ENCODE peak calls at places on chromosome 13, in six cellular contexts. One of them, this sample, is unnamed. For H3K9me3, the result is how much of the 10 kb centered on the place peaks cover.

GRCh38 chr13:85772379-85772778 is 26.8 kb downstream of the SLITRK6 start:
- DNase-seq in Peyer's patch: no peak
- DNase-seq in colonic mucosa: no peak
- DNase-seq in BE2C: no peak
- DNase-seq in uterus: no peak
- DNase-seq in fibroblast of lung: peak
- DNase-seq in this sample: no peak

GRCh38 chr13:43284162-43284561 is 260.8 kb downstream of the DNAJC15 start:
- DNase-seq in Peyer's patch: no peak
- DNase-seq in colonic mucosa: no peak
- DNase-seq in BE2C: no peak
- DNase-seq in uterus: no peak
- DNase-seq in fibroblast of lung: peak
- DNase-seq in this sample: no peak

GRCh38 chr13:98909016-98909415 is 68.8 kb downstream of the DOCK9 start:
- DNase-seq in Peyer's patch: no peak
- DNase-seq in colonic mucosa: no peak
- DNase-seq in BE2C: no peak
- DNase-seq in uterus: no peak
- DNase-seq in fibroblast of lung: no peak
- DNase-seq in this sample: no peak

GRCh38 chr13:33236021-33236420 is 49.5 kb downstream of the STARD13 start:
- DNase-seq in Peyer's patch: no peak
- DNase-seq in colonic mucosa: no peak
- DNase-seq in BE2C: no peak
- DNase-seq in uterus: no peak
- DNase-seq in fibroblast of lung: peak
- DNase-seq in this sample: no peak

GRCh38 chr13:104809483-104809882 is 1726.0 kb downstream of the EFNB2 start:
- DNase-seq in Peyer's patch: no peak
- DNase-seq in colonic mucosa: no peak
- DNase-seq in BE2C: no peak
- DNase-seq in uterus: no peak
- DNase-seq in fibroblast of lung: peak
- DNase-seq in this sample: no peak

GRCh38 chr13:84430015-84430414 is 547.7 kb upstream of the SLITRK1 start:
- DNase-seq in Peyer's patch: no peak
- DNase-seq in colonic mucosa: no peak
- DNase-seq in BE2C: no peak
- DNase-seq in uterus: no peak
- DNase-seq in fibroblast of lung: no peak
- DNase-seq in this sample: no peak

GRCh38 chr13:52599853-52600603 is 42.2 kb upstream of the HNRNPA1L2 start:
- DNase-seq in Peyer's patch: peak
- DNase-seq in colonic mucosa: peak
- DNase-seq in BE2C: peak
- DNase-seq in uterus: peak
- DNase-seq in fibroblast of lung: peak
- DNase-seq in this sample: no peak

GRCh38 chr13:27644302-27644701 is 22.6 kb downstream of the POLR1D start:
- DNase-seq in Peyer's patch: no peak
- DNase-seq in colonic mucosa: no peak
- DNase-seq in BE2C: no peak
- DNase-seq in uterus: no peak
- DNase-seq in fibroblast of lung: peak
- DNase-seq in this sample: no peak

GRCh38 chr13:98534821-98535220 is 42.1 kb downstream of the STK24 start:
- DNase-seq in Peyer's patch: no peak
- DNase-seq in colonic mucosa: no peak
- DNase-seq in BE2C: no peak
- DNase-seq in uterus: no peak
- DNase-seq in fibroblast of lung: no peak
- DNase-seq in this sample: no peak

GRCh38 chr13:107373551-107373950 is 805.6 kb upstream of the ARGLU1 start:
- DNase-seq in Peyer's patch: no peak
- DNase-seq in colonic mucosa: no peak
- DNase-seq in BE2C: peak
- DNase-seq in uterus: no peak
- DNase-seq in fibroblast of lung: peak
- DNase-seq in this sample: no peak

GRCh38 chr13:27172495-27172842 is 858 bp upstream of the USP12 start:
- DNase-seq in Peyer's patch: no peak
- DNase-seq in colonic mucosa: no peak
- DNase-seq in BE2C: no peak
- DNase-seq in uterus: no peak
- DNase-seq in fibroblast of lung: no peak
- DNase-seq in this sample: no peak

GRCh38 chr13:22040810-22041364 is 370.0 kb downstream of the FGF9 start:
- DNase-seq in Peyer's patch: no peak
- DNase-seq in colonic mucosa: no peak
- DNase-seq in BE2C: no peak
- DNase-seq in uterus: no peak
- DNase-seq in fibroblast of lung: no peak
- DNase-seq in this sample: no peak

GRCh38 chr13:51230473-51231105 is 8.4 kb downstream of the FAM124A start:
- DNase-seq in Peyer's patch: no peak
- DNase-seq in colonic mucosa: peak
- DNase-seq in BE2C: no peak
- DNase-seq in uterus: peak
- DNase-seq in fibroblast of lung: peak
- DNase-seq in this sample: no peak

GRCh38 chr13:39820606-39821005 is 165.1 kb downstream of the COG6 start:
- DNase-seq in Peyer's patch: no peak
- DNase-seq in colonic mucosa: no peak
- DNase-seq in BE2C: no peak
- DNase-seq in uterus: no peak
- DNase-seq in fibroblast of lung: no peak
- DNase-seq in this sample: no peak
- H3K4me3 ChIP-seq in Peyer's patch: no peak
- H3K4me3 ChIP-seq in colonic mucosa: no peak
- H3K4me3 ChIP-seq in BE2C: no peak
- H3K4me3 ChIP-seq in uterus: no peak
- H3K4me3 ChIP-seq in fibroblast of lung: no peak
- H3K4me3 ChIP-seq in this sample: no peak

DNA sequence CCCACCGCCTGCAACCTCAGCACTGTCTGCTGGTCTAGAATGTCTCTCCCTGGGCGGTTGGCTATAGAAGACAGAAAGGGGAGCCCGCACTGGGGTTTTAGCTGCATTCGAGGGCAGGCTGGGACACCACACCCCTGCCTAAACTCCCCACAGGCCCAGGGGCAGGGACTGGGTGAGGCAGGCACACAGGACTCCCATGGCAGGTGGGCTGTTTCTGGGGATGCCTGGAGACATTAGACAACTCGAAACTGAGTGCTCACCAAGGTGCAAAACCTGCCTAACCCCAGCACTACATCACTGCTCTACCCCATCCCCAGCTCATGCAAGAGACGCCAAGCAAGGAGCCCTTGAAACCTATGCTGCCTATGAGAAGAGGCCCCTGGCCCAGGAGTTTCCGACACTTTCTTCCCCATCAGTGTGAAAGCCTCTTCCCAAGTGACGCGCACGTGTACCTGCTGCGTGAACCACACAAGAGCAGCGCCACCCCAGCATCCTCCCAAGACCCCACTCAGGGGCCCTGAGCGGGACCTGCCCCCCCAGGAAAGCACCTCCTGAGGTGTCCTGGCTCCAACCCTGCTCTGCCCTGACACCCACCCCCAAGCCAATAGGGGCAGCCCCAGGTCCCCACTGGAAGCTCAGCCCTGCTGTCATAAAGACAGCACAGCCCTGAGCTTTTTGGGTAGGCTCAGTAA is 121.2 kb downstream of the TUBA3C start:
- DNase-seq in Peyer's patch: no peak
- DNase-seq in colonic mucosa: no peak
- DNase-seq in BE2C: no peak
- DNase-seq in uterus: no peak
- DNase-seq in fibroblast of lung: no peak
- DNase-seq in this sample: no peak
- H3K9me3 ChIP-seq in Peyer's patch: under half
- H3K9me3 ChIP-seq in colonic mucosa: under half
- H3K9me3 ChIP-seq in BE2C: under half
- H3K9me3 ChIP-seq in uterus: under half
- H3K9me3 ChIP-seq in fibroblast of lung: under half
- H3K9me3 ChIP-seq in this sample: under half

GRCh38 chr13:46385946-46386345 is 1.1 kb downstream of the RUBCNL start:
- DNase-seq in Peyer's patch: no peak
- DNase-seq in colonic mucosa: no peak
- DNase-seq in BE2C: no peak
- DNase-seq in uterus: no peak
- DNase-seq in fibroblast of lung: no peak
- DNase-seq in this sample: no peak
- H3K4me3 ChIP-seq in Peyer's patch: peak
- H3K4me3 ChIP-seq in colonic mucosa: peak
- H3K4me3 ChIP-seq in BE2C: no peak
- H3K4me3 ChIP-seq in uterus: no peak
- H3K4me3 ChIP-seq in fibroblast of lung: peak
- H3K4me3 ChIP-seq in this sample: no peak

DNA sequence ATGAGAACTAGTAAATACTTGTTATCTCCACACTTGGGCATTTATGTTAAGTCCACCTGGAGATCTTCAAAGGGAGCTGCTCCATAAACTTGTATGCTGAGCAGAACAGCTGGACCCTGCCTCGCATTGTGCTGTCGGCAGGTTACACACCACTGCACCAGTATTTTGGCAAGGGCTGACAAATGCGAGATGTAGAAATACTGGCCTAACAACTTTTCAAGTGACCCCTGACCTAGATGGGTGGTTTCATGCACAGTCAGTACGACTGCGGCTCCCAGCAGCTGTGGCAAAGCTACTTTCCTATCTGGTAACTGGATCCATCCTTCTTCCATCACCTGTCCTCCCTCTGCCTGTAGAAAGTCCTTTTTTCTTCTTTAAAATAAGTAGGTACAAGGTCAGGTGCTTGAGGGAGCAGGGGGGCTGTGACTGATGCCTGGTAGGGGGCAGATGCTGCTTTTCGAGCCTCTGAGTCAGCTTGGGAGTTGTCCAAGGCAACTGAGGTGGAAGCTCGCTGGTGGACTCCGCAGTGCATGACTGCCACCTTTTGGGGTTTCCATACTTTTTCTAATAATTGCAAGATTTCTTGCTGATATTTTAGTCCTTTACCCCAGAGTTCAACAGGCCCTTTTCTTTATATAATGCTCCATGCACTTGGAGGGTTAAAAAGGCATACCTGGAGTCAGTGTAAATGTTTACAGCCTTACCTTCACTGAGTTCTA is 86.8 kb downstream of the SLC25A15 start:
- DNase-seq in Peyer's patch: no peak
- DNase-seq in colonic mucosa: no peak
- DNase-seq in BE2C: no peak
- DNase-seq in uterus: no peak
- DNase-seq in fibroblast of lung: no peak
- DNase-seq in this sample: no peak
- H3K9me3 ChIP-seq in Peyer's patch: under half
- H3K9me3 ChIP-seq in colonic mucosa: under half
- H3K9me3 ChIP-seq in BE2C: under half
- H3K9me3 ChIP-seq in uterus: under half
- H3K9me3 ChIP-seq in fibroblast of lung: under half
- H3K9me3 ChIP-seq in this sample: half or more

DNA sequence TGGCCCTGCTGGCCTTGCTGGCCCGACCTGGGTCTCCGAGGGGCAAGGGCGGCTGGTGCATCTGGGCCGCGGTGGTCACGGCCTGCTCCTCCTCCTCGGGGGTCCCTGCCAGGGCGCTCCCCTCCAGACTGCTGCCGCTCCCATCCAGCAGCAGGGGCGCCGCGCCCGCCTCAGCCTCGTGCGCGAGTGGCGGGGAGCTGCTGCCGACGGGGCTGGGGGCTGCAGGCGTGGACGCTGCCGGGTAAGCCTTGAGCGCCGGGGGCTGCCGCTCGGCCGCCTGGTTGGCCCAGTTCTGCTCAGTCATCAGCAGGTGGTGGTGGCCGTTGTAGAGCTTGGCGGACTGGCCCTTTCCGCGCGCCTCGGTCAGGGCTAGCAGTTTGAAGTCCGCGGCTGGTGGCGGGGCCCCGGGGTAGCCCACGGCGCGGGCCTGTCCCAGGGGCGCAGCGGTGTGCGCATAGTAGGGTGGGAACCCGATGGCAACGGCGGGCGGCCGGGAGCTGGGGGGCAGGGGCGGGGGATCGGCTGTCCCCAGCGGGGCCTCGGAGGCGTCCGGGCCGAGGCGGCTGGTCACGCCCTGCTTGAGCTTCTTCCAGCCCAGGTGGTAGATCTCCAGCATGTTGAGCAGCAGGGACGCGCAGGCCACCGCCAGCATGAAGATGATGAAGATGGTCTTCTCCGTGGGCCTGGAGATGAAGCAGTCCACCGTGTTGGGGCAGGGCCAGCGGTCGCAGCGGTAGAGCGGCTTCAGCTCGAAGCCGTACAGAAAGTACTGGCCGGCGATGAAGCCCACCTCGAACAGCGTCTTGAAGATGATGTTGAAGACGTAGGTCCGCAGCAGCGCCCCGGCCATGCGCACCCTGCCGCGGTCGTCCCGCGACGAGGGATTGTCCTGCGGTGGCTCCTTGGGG is 18.6 kb downstream of the GJA3 start:
- DNase-seq in Peyer's patch: no peak
- DNase-seq in colonic mucosa: no peak
- DNase-seq in BE2C: no peak
- DNase-seq in uterus: no peak
- DNase-seq in fibroblast of lung: no peak
- DNase-seq in this sample: no peak
- H3K4me3 ChIP-seq in Peyer's patch: no peak
- H3K4me3 ChIP-seq in colonic mucosa: no peak
- H3K4me3 ChIP-seq in BE2C: peak
- H3K4me3 ChIP-seq in uterus: no peak
- H3K4me3 ChIP-seq in fibroblast of lung: no peak
- H3K4me3 ChIP-seq in this sample: no peak

GRCh38 chr13:112245959-112246358 is 130.2 kb upstream of the SPACA7 start:
- DNase-seq in Peyer's patch: no peak
- DNase-seq in colonic mucosa: no peak
- DNase-seq in BE2C: no peak
- DNase-seq in uterus: no peak
- DNase-seq in fibroblast of lung: no peak
- DNase-seq in this sample: no peak
- H3K9me3 ChIP-seq in Peyer's patch: under half
- H3K9me3 ChIP-seq in colonic mucosa: under half
- H3K9me3 ChIP-seq in BE2C: under half
- H3K9me3 ChIP-seq in uterus: under half
- H3K9me3 ChIP-seq in fibroblast of lung: under half
- H3K9me3 ChIP-seq in this sample: under half

GRCh38 chr13:105997436-105998232 is 537.8 kb downstream of the EFNB2 start:
- DNase-seq in Peyer's patch: no peak
- DNase-seq in colonic mucosa: no peak
- DNase-seq in BE2C: no peak
- DNase-seq in uterus: no peak
- DNase-seq in fibroblast of lung: no peak
- DNase-seq in this sample: no peak
- H3K4me3 ChIP-seq in Peyer's patch: no peak
- H3K4me3 ChIP-seq in colonic mucosa: no peak
- H3K4me3 ChIP-seq in BE2C: no peak
- H3K4me3 ChIP-seq in uterus: no peak
- H3K4me3 ChIP-seq in fibroblast of lung: no peak
- H3K4me3 ChIP-seq in this sample: no peak

This sample was measured in CD4-positive, CD25-positive, alpha-beta regulatory T cell.